ENCODE peak calls at places on chromosomes 2 and 18, in seven cellular contexts. One of them, this sample, is unnamed.
A peak's percentile ranks its signal among the peaks of the same experiment; 100 is the strongest.

GRCh38 chr2:26621469-26622199 is 19.5 kb downstream of the CIB4 start:
- DNase-seq in NCI-H82: no peak
- DNase-seq in fibroblast of pulmonary artery: no peak
- DNase-seq in HTR-8/SVneo: no peak
- DNase-seq in amniotic stem cell: no peak
- DNase-seq in activated CD4-positive, alpha-beta T cell treated with anti-CD3 and anti-CD28 coated beads for 1 hour: no peak
- DNase-seq in stomach: no peak
- DNase-seq in this sample: no peak

GRCh38 chr2:53508667-53509066 is 258.9 kb upstream of the CHAC2 start:
- DNase-seq in NCI-H82: no peak
- DNase-seq in fibroblast of pulmonary artery: no peak
- DNase-seq in HTR-8/SVneo: no peak
- DNase-seq in amniotic stem cell: no peak
- DNase-seq in activated CD4-positive, alpha-beta T cell treated with anti-CD3 and anti-CD28 coated beads for 1 hour: no peak
- DNase-seq in stomach: no peak
- DNase-seq in this sample: no peak

GRCh38 chr18:427005-427404 is 73.5 kb downstream of the COLEC12 start:
- DNase-seq in NCI-H82: no peak
- DNase-seq in fibroblast of pulmonary artery: peak; percentile 58
- DNase-seq in HTR-8/SVneo: peak; percentile 40
- DNase-seq in amniotic stem cell: no peak
- DNase-seq in activated CD4-positive, alpha-beta T cell treated with anti-CD3 and anti-CD28 coated beads for 1 hour: no peak
- DNase-seq in stomach: no peak
- DNase-seq in this sample: no peak

GRCh38 chr2:11280713-11281112 is 63.7 kb downstream of the ROCK2 start:
- DNase-seq in NCI-H82: no peak
- DNase-seq in fibroblast of pulmonary artery: no peak
- DNase-seq in HTR-8/SVneo: no peak
- DNase-seq in amniotic stem cell: no peak
- DNase-seq in activated CD4-positive, alpha-beta T cell treated with anti-CD3 and anti-CD28 coated beads for 1 hour: no peak
- DNase-seq in stomach: no peak
- DNase-seq in this sample: no peak

GRCh38 chr18:23721711-23722479 is 32.6 kb downstream of the LAMA3 start:
- DNase-seq in NCI-H82: peak; percentile 85
- DNase-seq in fibroblast of pulmonary artery: no peak
- DNase-seq in HTR-8/SVneo: no peak
- DNase-seq in amniotic stem cell: no peak
- DNase-seq in activated CD4-positive, alpha-beta T cell treated with anti-CD3 and anti-CD28 coated beads for 1 hour: no peak
- DNase-seq in stomach: no peak
- DNase-seq in this sample: no peak

GRCh38 chr2:45860136-45861106 is 208.9 kb downstream of the PRKCE start:
- DNase-seq in NCI-H82: no peak
- DNase-seq in fibroblast of pulmonary artery: peak; percentile 66
- DNase-seq in HTR-8/SVneo: no peak
- DNase-seq in amniotic stem cell: no peak
- DNase-seq in activated CD4-positive, alpha-beta T cell treated with anti-CD3 and anti-CD28 coated beads for 1 hour: no peak
- DNase-seq in stomach: peak; percentile 33
- DNase-seq in this sample: peak; percentile 35

GRCh38 chr18:70577023-70577420 is 288.2 kb downstream of the SOCS6 start:
- DNase-seq in NCI-H82: no peak
- DNase-seq in fibroblast of pulmonary artery: no peak
- DNase-seq in HTR-8/SVneo: no peak
- DNase-seq in amniotic stem cell: no peak
- DNase-seq in activated CD4-positive, alpha-beta T cell treated with anti-CD3 and anti-CD28 coated beads for 1 hour: no peak
- DNase-seq in stomach: no peak
- DNase-seq in this sample: no peak

GRCh38 chr18:36078751-36079529 is 11.6 kb upstream of the RPRD1A start:
- DNase-seq in NCI-H82: no peak
- DNase-seq in fibroblast of pulmonary artery: peak; percentile 86
- DNase-seq in HTR-8/SVneo: no peak
- DNase-seq in amniotic stem cell: no peak
- DNase-seq in activated CD4-positive, alpha-beta T cell treated with anti-CD3 and anti-CD28 coated beads for 1 hour: no peak
- DNase-seq in stomach: no peak
- DNase-seq in this sample: no peak

GRCh38 chr2:190763901-190764514 is 115.1 kb downstream of the NAB1 start:
- DNase-seq in NCI-H82: no peak
- DNase-seq in fibroblast of pulmonary artery: peak; percentile 33
- DNase-seq in HTR-8/SVneo: no peak
- DNase-seq in amniotic stem cell: no peak
- DNase-seq in activated CD4-positive, alpha-beta T cell treated with anti-CD3 and anti-CD28 coated beads for 1 hour: no peak
- DNase-seq in stomach: no peak
- DNase-seq in this sample: no peak

GRCh38 chr2:133213651-133214050 is 354.6 kb downstream of the NCKAP5 start:
- DNase-seq in NCI-H82: no peak
- DNase-seq in fibroblast of pulmonary artery: no peak
- DNase-seq in HTR-8/SVneo: no peak
- DNase-seq in amniotic stem cell: no peak
- DNase-seq in activated CD4-positive, alpha-beta T cell treated with anti-CD3 and anti-CD28 coated beads for 1 hour: no peak
- DNase-seq in stomach: no peak
- DNase-seq in this sample: no peak

GRCh38 chr2:44804406-44805235 is 136.9 kb upstream of the SIX3 start:
- DNase-seq in NCI-H82: no peak
- DNase-seq in fibroblast of pulmonary artery: no peak
- DNase-seq in HTR-8/SVneo: no peak
- DNase-seq in amniotic stem cell: no peak
- DNase-seq in activated CD4-positive, alpha-beta T cell treated with anti-CD3 and anti-CD28 coated beads for 1 hour: no peak
- DNase-seq in stomach: no peak
- DNase-seq in this sample: no peak

GRCh38 chr2:237583385-237584295 is 6.9 kb downstream of the RAB17 start:
- DNase-seq in NCI-H82: no peak
- DNase-seq in fibroblast of pulmonary artery: no peak
- DNase-seq in HTR-8/SVneo: no peak
- DNase-seq in amniotic stem cell: no peak
- DNase-seq in activated CD4-positive, alpha-beta T cell treated with anti-CD3 and anti-CD28 coated beads for 1 hour: no peak
- DNase-seq in stomach: no peak
- DNase-seq in this sample: no peak

This sample was measured in colonic mucosa.